ENCODE peak calls at places on chromosomes 5 and 9, in seven cellular contexts. One of them, this sample, is unnamed.

GRCh38 chr5:34609951-34610431 is 46.1 kb upstream of the RAI14 start:
- DNase-seq in neuronal stem cell: peak; percentile 17
- DNase-seq in H1: no peak
- DNase-seq in mesendoderm: peak; percentile 82
- DNase-seq in H9: no peak
- DNase-seq in trophoblast cell: no peak
- DNase-seq in IMR-90: peak; percentile 50
- DNase-seq in this sample: peak; percentile 31

GRCh38 chr5:54738118-54738972 is 220.8 kb downstream of the SNX18 start:
- DNase-seq in mesendoderm: no peak
- DNase-seq in H9: no peak
- DNase-seq in trophoblast cell: no peak
- DNase-seq in neuronal stem cell: no peak
- DNase-seq in IMR-90: peak; percentile 69
- DNase-seq in H1: no peak
- DNase-seq in this sample: peak; percentile 66

GRCh38 chr5:78638973-78639669 is 9.5 kb downstream of the LHFPL2 start:
- DNase-seq in neuronal stem cell: no peak
- DNase-seq in IMR-90: no peak
- DNase-seq in trophoblast cell: no peak
- DNase-seq in H1: no peak
- DNase-seq in mesendoderm: no peak
- DNase-seq in H9: no peak
- DNase-seq in this sample: no peak

GRCh38 chr5:127320032-127320945 is 29.7 kb downstream of the MEGF10 start:
- DNase-seq in trophoblast cell: no peak
- DNase-seq in neuronal stem cell: no peak
- DNase-seq in H1: no peak
- DNase-seq in H9: no peak
- DNase-seq in IMR-90: no peak
- DNase-seq in mesendoderm: peak; percentile 57
- DNase-seq in this sample: no peak

GRCh38 chr5:132500931-132501628 is 10.5 kb upstream of the IRF1 start:
- DNase-seq in mesendoderm: peak; percentile 78
- DNase-seq in neuronal stem cell: no peak
- DNase-seq in H9: peak; percentile 68
- DNase-seq in trophoblast cell: no peak
- DNase-seq in H1: no peak
- DNase-seq in IMR-90: peak; percentile 55
- DNase-seq in this sample: peak; percentile 61

GRCh38 chr5:162119801-162120200 is 52.2 kb downstream of the GABRG2 start:
- DNase-seq in mesendoderm: no peak
- DNase-seq in neuronal stem cell: no peak
- DNase-seq in H9: no peak
- DNase-seq in IMR-90: no peak
- DNase-seq in H1: no peak
- DNase-seq in trophoblast cell: no peak
- DNase-seq in this sample: no peak

GRCh38 chr9:85038824-85039540 is 369.5 kb downstream of the NTRK2 start:
- DNase-seq in trophoblast cell: no peak
- DNase-seq in neuronal stem cell: no peak
- DNase-seq in IMR-90: no peak
- DNase-seq in H9: no peak
- DNase-seq in H1: no peak
- DNase-seq in mesendoderm: no peak
- DNase-seq in this sample: no peak

GRCh38 chr9:126698756-126699155 is 85.0 kb downstream of the LMX1B start:
- DNase-seq in H1: no peak
- DNase-seq in neuronal stem cell: no peak
- DNase-seq in mesendoderm: no peak
- DNase-seq in IMR-90: no peak
- DNase-seq in trophoblast cell: no peak
- DNase-seq in H9: no peak
- DNase-seq in this sample: no peak

GRCh38 chr9:111937781-111938426 is 41.3 kb downstream of the UGCG start:
- DNase-seq in H9: no peak
- DNase-seq in neuronal stem cell: no peak
- DNase-seq in trophoblast cell: no peak
- DNase-seq in IMR-90: peak; percentile 83
- DNase-seq in H1: no peak
- DNase-seq in mesendoderm: no peak
- DNase-seq in this sample: peak; percentile 45

GRCh38 chr5:18048449-18048848 is 414.2 kb downstream of the TAF11L14 start:
- DNase-seq in mesendoderm: no peak
- DNase-seq in neuronal stem cell: no peak
- DNase-seq in trophoblast cell: no peak
- DNase-seq in IMR-90: no peak
- DNase-seq in H9: no peak
- DNase-seq in H1: no peak
- DNase-seq in this sample: no peak

GRCh38 chr5:143033535-143034260 is 263.5 kb downstream of the ARHGAP26 start:
- DNase-seq in neuronal stem cell: no peak
- DNase-seq in H1: no peak
- DNase-seq in IMR-90: peak; percentile 95
- DNase-seq in mesendoderm: no peak
- DNase-seq in H9: no peak
- DNase-seq in trophoblast cell: peak; percentile 29
- DNase-seq in this sample: peak; percentile 88

GRCh38 chr5:68430282-68430681 is 214.7 kb downstream of the PIK3R1 start:
- DNase-seq in H9: no peak
- DNase-seq in neuronal stem cell: no peak
- DNase-seq in trophoblast cell: no peak
- DNase-seq in IMR-90: no peak
- DNase-seq in mesendoderm: no peak
- DNase-seq in H1: no peak
- DNase-seq in this sample: no peak

GRCh38 chr9:7238244-7238637 is 480.5 kb downstream of the KDM4C start:
- DNase-seq in mesendoderm: peak; percentile 79
- DNase-seq in H1: no peak
- DNase-seq in trophoblast cell: no peak
- DNase-seq in neuronal stem cell: no peak
- DNase-seq in IMR-90: no peak
- DNase-seq in H9: no peak
- DNase-seq in this sample: no peak

GRCh38 chr5:162593881-162594280 is 526.3 kb downstream of the GABRG2 start:
- DNase-seq in H1: no peak
- DNase-seq in IMR-90: no peak
- DNase-seq in trophoblast cell: no peak
- DNase-seq in neuronal stem cell: no peak
- DNase-seq in mesendoderm: peak; percentile 21
- DNase-seq in H9: no peak
- DNase-seq in this sample: no peak

GRCh38 chr5:171595801-171596231 is 176.4 kb downstream of the FGF18 start:
- DNase-seq in H9: peak; percentile 5
- DNase-seq in IMR-90: peak; percentile 92
- DNase-seq in H1: no peak
- DNase-seq in trophoblast cell: no peak
- DNase-seq in neuronal stem cell: no peak
- DNase-seq in mesendoderm: no peak
- DNase-seq in this sample: peak; percentile 57

GRCh38 chr9:85224729-85225128 is 517.0 kb downstream of the AGTPBP1 start:
- DNase-seq in mesendoderm: no peak
- DNase-seq in H9: no peak
- DNase-seq in neuronal stem cell: no peak
- DNase-seq in trophoblast cell: no peak
- DNase-seq in IMR-90: no peak
- DNase-seq in H1: no peak
- DNase-seq in this sample: peak; percentile 48

GRCh38 chr5:181031716-181032115 is 8.3 kb upstream of the BTNL9 start:
- DNase-seq in H1: no peak
- DNase-seq in trophoblast cell: no peak
- DNase-seq in H9: no peak
- DNase-seq in neuronal stem cell: no peak
- DNase-seq in IMR-90: no peak
- DNase-seq in mesendoderm: no peak
- DNase-seq in this sample: no peak

GRCh38 chr9:15401266-15401665 is 21.4 kb upstream of the SNAPC3 start:
- DNase-seq in H1: no peak
- DNase-seq in mesendoderm: no peak
- DNase-seq in neuronal stem cell: no peak
- DNase-seq in IMR-90: peak; percentile 32
- DNase-seq in trophoblast cell: no peak
- DNase-seq in H9: no peak
- DNase-seq in this sample: peak; percentile 72

GRCh38 chr9:9612270-9612669 is 1000.5 kb downstream of the PTPRD start:
- DNase-seq in IMR-90: no peak
- DNase-seq in H1: no peak
- DNase-seq in neuronal stem cell: no peak
- DNase-seq in H9: no peak
- DNase-seq in trophoblast cell: no peak
- DNase-seq in mesendoderm: no peak
- DNase-seq in this sample: no peak

GRCh38 chr5:117160361-117160760 is 585.7 kb upstream of the SEMA6A start:
- DNase-seq in mesendoderm: no peak
- DNase-seq in H9: no peak
- DNase-seq in neuronal stem cell: no peak
- DNase-seq in H1: no peak
- DNase-seq in IMR-90: no peak
- DNase-seq in trophoblast cell: no peak
- DNase-seq in this sample: peak; percentile 2

GRCh38 chr5:140262839-140263238 is 40.1 kb downstream of the PFDN1 start:
- DNase-seq in IMR-90: no peak
- DNase-seq in H1: no peak
- DNase-seq in neuronal stem cell: no peak
- DNase-seq in H9: no peak
- DNase-seq in mesendoderm: no peak
- DNase-seq in trophoblast cell: no peak
- DNase-seq in this sample: no peak

GRCh38 chr5:143913008-143913752 is 101.2 kb downstream of the HMHB1 start:
- DNase-seq in neuronal stem cell: no peak
- DNase-seq in H9: no peak
- DNase-seq in IMR-90: peak; percentile 91
- DNase-seq in trophoblast cell: no peak
- DNase-seq in H1: no peak
- DNase-seq in mesendoderm: no peak
- DNase-seq in this sample: no peak

GRCh38 chr5:109740329-109740728 is 50.6 kb downstream of the MAN2A1 start:
- DNase-seq in H9: peak; percentile 45
- DNase-seq in mesendoderm: peak; percentile 70
- DNase-seq in H1: no peak
- DNase-seq in neuronal stem cell: no peak
- DNase-seq in IMR-90: peak; percentile 34
- DNase-seq in trophoblast cell: no peak
- DNase-seq in this sample: peak; percentile 36

GRCh38 chr5:59587489-59588337 is 305.8 kb downstream of the PDE4D start:
- DNase-seq in IMR-90: peak; percentile 52
- DNase-seq in mesendoderm: peak; percentile 93
- DNase-seq in H9: peak; percentile 91
- DNase-seq in H1: peak; percentile 70
- DNase-seq in trophoblast cell: no peak
- DNase-seq in neuronal stem cell: peak; percentile 58
- DNase-seq in this sample: peak; percentile 75

GRCh38 chr5:163306421-163306820 is 131.0 kb upstream of the CCNG1 start:
- DNase-seq in neuronal stem cell: no peak
- DNase-seq in H9: no peak
- DNase-seq in trophoblast cell: no peak
- DNase-seq in IMR-90: no peak
- DNase-seq in mesendoderm: peak; percentile 41
- DNase-seq in H1: no peak
- DNase-seq in this sample: peak; percentile 1

GRCh38 chr5:1509346-1510085 is 14.2 kb downstream of the LPCAT1 start:
- DNase-seq in IMR-90: no peak
- DNase-seq in mesendoderm: no peak
- DNase-seq in H1: no peak
- DNase-seq in neuronal stem cell: no peak
- DNase-seq in trophoblast cell: no peak
- DNase-seq in H9: peak; percentile 20
- DNase-seq in this sample: no peak

GRCh38 chr5:1508679-1509290 is 15.0 kb downstream of the LPCAT1 start:
- DNase-seq in H9: peak; percentile 20
- DNase-seq in H1: no peak
- DNase-seq in IMR-90: peak; percentile 30
- DNase-seq in mesendoderm: no peak
- DNase-seq in trophoblast cell: no peak
- DNase-seq in neuronal stem cell: no peak
- DNase-seq in this sample: no peak

GRCh38 chr5:1511037-1511436 is 12.7 kb downstream of the LPCAT1 start:
- DNase-seq in mesendoderm: no peak
- DNase-seq in H1: no peak
- DNase-seq in IMR-90: no peak
- DNase-seq in H9: peak; percentile 15
- DNase-seq in trophoblast cell: no peak
- DNase-seq in neuronal stem cell: no peak
- DNase-seq in this sample: no peak

GRCh38 chr5:1510631-1511030 is 13.1 kb downstream of the LPCAT1 start:
- DNase-seq in H9: no peak
- DNase-seq in trophoblast cell: no peak
- DNase-seq in H1: no peak
- DNase-seq in mesendoderm: no peak
- DNase-seq in IMR-90: no peak
- DNase-seq in neuronal stem cell: no peak
- DNase-seq in this sample: no peak

GRCh38 chr5:1510151-1510561 is 13.6 kb downstream of the LPCAT1 start:
- DNase-seq in H1: no peak
- DNase-seq in trophoblast cell: no peak
- DNase-seq in neuronal stem cell: no peak
- DNase-seq in H9: peak; percentile 18
- DNase-seq in mesendoderm: no peak
- DNase-seq in IMR-90: no peak
- DNase-seq in this sample: no peak
- H3K27ac ChIP-seq in H1: peak overlapping the region; percentile 5
- H3K27ac ChIP-seq in trophoblast cell: no peak overlapping the region
- H3K27ac ChIP-seq in neuronal stem cell: no peak overlapping the region
- H3K27ac ChIP-seq in H9: no peak overlapping the region
- H3K27ac ChIP-seq in mesendoderm: no peak overlapping the region
- H3K27ac ChIP-seq in IMR-90: no peak overlapping the region
- H3K27ac ChIP-seq in this sample: no peak overlapping the region

GRCh38 chr5:124661317-124662141 is 84.9 kb downstream of the ZNF608 start:
- DNase-seq in H9: no peak
- DNase-seq in trophoblast cell: peak; percentile 74
- DNase-seq in IMR-90: peak; percentile 92
- DNase-seq in mesendoderm: peak; percentile 98
- DNase-seq in H1: peak; percentile 58
- DNase-seq in neuronal stem cell: peak; percentile 86
- DNase-seq in this sample: peak; percentile 90
- H3K4me2 ChIP-seq in H9: peak overlapping the region; percentile 50
- H3K4me2 ChIP-seq in trophoblast cell: peak overlapping the region; percentile 42
- H3K4me2 ChIP-seq in IMR-90: peak overlapping the region; percentile 71
- H3K4me2 ChIP-seq in mesendoderm: peak overlapping the region; percentile 28
- H3K4me2 ChIP-seq in H1: peak overlapping the region; percentile 56
- H3K4me2 ChIP-seq in neuronal stem cell: peak overlapping the region; percentile 29
- H3K4me2 ChIP-seq in this sample: peak overlapping the region; percentile 49

GRCh38 chr5:92527311-92528078 is 1053.5 kb downstream of the NR2F1-AS1 start:
- DNase-seq in trophoblast cell: no peak
- DNase-seq in mesendoderm: peak; percentile 12
- DNase-seq in neuronal stem cell: no peak
- DNase-seq in IMR-90: peak; percentile 65
- DNase-seq in H9: no peak
- DNase-seq in H1: no peak
- DNase-seq in this sample: peak; percentile 70
- H3K4ac ChIP-seq in trophoblast cell: no peak overlapping the region
- H3K4ac ChIP-seq in mesendoderm: no peak overlapping the region
- H3K4ac ChIP-seq in neuronal stem cell: no peak overlapping the region
- H3K4ac ChIP-seq in IMR-90: peak overlapping the region; percentile 82
- H3K4ac ChIP-seq in H9: no peak overlapping the region
- H3K4ac ChIP-seq in H1: no peak overlapping the region
- H3K4ac ChIP-seq in this sample: no peak overlapping the region

DNA sequence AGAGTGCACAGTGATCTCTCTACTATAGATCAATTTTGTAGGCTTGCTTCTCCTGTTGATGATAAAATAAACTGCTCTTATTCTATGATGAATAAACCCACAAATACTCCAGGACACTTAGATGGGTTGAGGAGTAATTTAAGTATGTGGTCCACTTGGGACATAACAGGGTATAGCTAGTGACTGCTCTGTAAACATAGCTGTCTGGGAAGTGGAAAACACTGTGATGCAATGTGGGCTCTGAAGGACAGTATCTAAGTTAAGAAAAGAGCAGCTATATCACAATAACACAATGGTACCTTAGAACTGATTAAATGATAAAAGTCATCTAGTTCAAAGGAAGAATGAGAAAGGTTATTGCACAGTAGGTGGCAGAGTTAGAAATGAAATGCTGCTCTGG is 294.3 kb upstream of the HAPLN1 start:
- DNase-seq in IMR-90: peak; percentile 15
- DNase-seq in mesendoderm: no peak
- DNase-seq in H9: no peak
- DNase-seq in neuronal stem cell: no peak
- DNase-seq in H1: no peak
- DNase-seq in trophoblast cell: no peak
- DNase-seq in this sample: peak; percentile 80
- H3K27ac ChIP-seq in IMR-90: no peak overlapping the region
- H3K27ac ChIP-seq in mesendoderm: no peak overlapping the region
- H3K27ac ChIP-seq in H9: no peak overlapping the region
- H3K27ac ChIP-seq in neuronal stem cell: no peak overlapping the region
- H3K27ac ChIP-seq in H1: no peak overlapping the region
- H3K27ac ChIP-seq in trophoblast cell: no peak overlapping the region
- H3K27ac ChIP-seq in this sample: no peak overlapping the region

This sample was measured in mesenchymal stem cell.